ENCODE peak calls at places on chromosomes 3 and 15, in six cellular contexts. One of them, this sample, is unnamed.

GRCh38 chr3:128559486-128560225 is 66.7 kb upstream of the GATA2 start:
- DNase-seq in HepG2: no peak
- DNase-seq in GM12892: no peak
- DNase-seq in GM12878: no peak
- DNase-seq in H1: no peak
- DNase-seq in K562: no peak
- DNase-seq in this sample: no peak

GRCh38 chr15:80597081-80597480 is 98.0 kb upstream of the ABHD17C start:
- DNase-seq in H1: no peak
- DNase-seq in GM12878: no peak
- DNase-seq in HepG2: no peak
- DNase-seq in K562: no peak
- DNase-seq in GM12892: no peak
- DNase-seq in this sample: no peak

GRCh38 chr3:46465196-46465520 is 453 bp upstream of the LTF start:
- DNase-seq in GM12878: no peak
- DNase-seq in GM12892: no peak
- DNase-seq in K562: no peak
- DNase-seq in HepG2: no peak
- DNase-seq in H1: no peak
- DNase-seq in this sample: no peak

GRCh38 chr3:110069641-110070538 is 732.5 kb upstream of the DPPA4 start:
- DNase-seq in GM12892: no peak
- DNase-seq in H1: no peak
- DNase-seq in HepG2: no peak
- DNase-seq in GM12878: no peak
- DNase-seq in K562: no peak
- DNase-seq in this sample: no peak

GRCh38 chr3:84963137-84963536 is 4.3 kb downstream of the CADM2 start:
- DNase-seq in HepG2: no peak
- DNase-seq in K562: no peak
- DNase-seq in H1: no peak
- DNase-seq in GM12878: no peak
- DNase-seq in GM12892: no peak
- DNase-seq in this sample: no peak

GRCh38 chr3:66344846-66345578 is 124.2 kb downstream of the SLC25A26 start:
- DNase-seq in GM12892: no peak
- DNase-seq in K562: no peak
- DNase-seq in H1: no peak
- DNase-seq in HepG2: no peak
- DNase-seq in GM12878: no peak
- DNase-seq in this sample: no peak

GRCh38 chr3:143119009-143119914 is at the start of gene CHST2:
- DNase-seq in H1: no peak
- DNase-seq in K562: peak
- DNase-seq in GM12878: no peak
- DNase-seq in HepG2: no peak
- DNase-seq in GM12892: peak
- DNase-seq in this sample: peak

GRCh38 chr3:118425272-118425837 is 609.3 kb downstream of the IGSF11 start:
- DNase-seq in HepG2: no peak
- DNase-seq in K562: no peak
- DNase-seq in GM12892: no peak
- DNase-seq in H1: no peak
- DNase-seq in GM12878: no peak
- DNase-seq in this sample: no peak

GRCh38 chr15:63948971-63949370 is 97.3 kb downstream of the DAPK2 start:
- DNase-seq in K562: no peak
- DNase-seq in GM12878: no peak
- DNase-seq in HepG2: no peak
- DNase-seq in GM12892: no peak
- DNase-seq in H1: no peak
- DNase-seq in this sample: no peak

GRCh38 chr3:127366383-127366782 is 78.5 kb upstream of the PRR20G start:
- DNase-seq in GM12892: no peak
- DNase-seq in HepG2: no peak
- DNase-seq in GM12878: peak
- DNase-seq in H1: no peak
- DNase-seq in K562: no peak
- DNase-seq in this sample: no peak

GRCh38 chr15:74850398-74850797 is 7.4 kb upstream of the ULK3 start:
- DNase-seq in H1: no peak
- DNase-seq in K562: no peak
- DNase-seq in GM12878: no peak
- DNase-seq in GM12892: no peak
- DNase-seq in HepG2: no peak
- DNase-seq in this sample: no peak

GRCh38 chr15:88043396-88043795 is 213.1 kb downstream of the NTRK3 start:
- DNase-seq in GM12878: no peak
- DNase-seq in HepG2: no peak
- DNase-seq in K562: no peak
- DNase-seq in H1: no peak
- DNase-seq in GM12892: no peak
- DNase-seq in this sample: no peak

GRCh38 chr3:143671641-143672040 is 176.6 kb downstream of the SLC9A9 start:
- DNase-seq in H1: no peak
- DNase-seq in GM12892: no peak
- DNase-seq in HepG2: no peak
- DNase-seq in K562: no peak
- DNase-seq in GM12878: no peak
- DNase-seq in this sample: no peak

GRCh38 chr3:105351821-105352220 is 14.9 kb upstream of the ALCAM start:
- DNase-seq in K562: no peak
- DNase-seq in H1: no peak
- DNase-seq in HepG2: no peak
- DNase-seq in GM12878: no peak
- DNase-seq in GM12892: no peak
- DNase-seq in this sample: no peak

GRCh38 chr3:156483426-156483825 is 71.5 kb downstream of the SSR3 start:
- DNase-seq in GM12878: peak
- DNase-seq in HepG2: no peak
- DNase-seq in K562: peak
- DNase-seq in GM12892: no peak
- DNase-seq in H1: no peak
- DNase-seq in this sample: no peak

GRCh38 chr3:77707271-77707670 is 667.4 kb downstream of the ROBO2 start:
- DNase-seq in K562: no peak
- DNase-seq in HepG2: no peak
- DNase-seq in GM12892: no peak
- DNase-seq in GM12878: no peak
- DNase-seq in H1: no peak
- DNase-seq in this sample: no peak

GRCh38 chr15:86164222-86164898 is 84.7 kb downstream of the AGBL1 start:
- DNase-seq in HepG2: no peak
- DNase-seq in H1: no peak
- DNase-seq in GM12878: no peak
- DNase-seq in K562: no peak
- DNase-seq in GM12892: no peak
- DNase-seq in this sample: no peak

GRCh38 chr3:169387751-169388696 is 275.5 kb downstream of the MECOM start:
- DNase-seq in HepG2: peak
- DNase-seq in K562: no peak
- DNase-seq in GM12878: no peak
- DNase-seq in GM12892: no peak
- DNase-seq in H1: no peak
- DNase-seq in this sample: no peak

GRCh38 chr3:156382458-156383346 is 172.2 kb downstream of the SSR3 start:
- DNase-seq in GM12878: no peak
- DNase-seq in H1: no peak
- DNase-seq in K562: peak
- DNase-seq in HepG2: peak
- DNase-seq in GM12892: peak
- DNase-seq in this sample: peak

GRCh38 chr3:1798711-1799410 is 299.8 kb upstream of the CNTN4 start:
- DNase-seq in GM12878: no peak
- DNase-seq in GM12892: no peak
- DNase-seq in K562: no peak
- DNase-seq in H1: no peak
- DNase-seq in HepG2: no peak
- DNase-seq in this sample: no peak

GRCh38 chr3:126180477-126181397 is at the start of gene ALDH1L1:
- DNase-seq in K562: no peak
- DNase-seq in HepG2: peak
- DNase-seq in GM12878: no peak
- DNase-seq in H1: peak
- DNase-seq in GM12892: no peak
- DNase-seq in this sample: no peak

GRCh38 chr3:99967796-99968195 is 146.5 kb downstream of the FILIP1L start:
- DNase-seq in H1: no peak
- DNase-seq in GM12892: no peak
- DNase-seq in GM12878: no peak
- DNase-seq in K562: no peak
- DNase-seq in HepG2: no peak
- DNase-seq in this sample: no peak

GRCh38 chr3:134377896-134378295 is 3.6 kb upstream of the AMOTL2 start:
- DNase-seq in H1: no peak
- DNase-seq in K562: no peak
- DNase-seq in HepG2: no peak
- DNase-seq in GM12878: no peak
- DNase-seq in GM12892: no peak
- DNase-seq in this sample: no peak

GRCh38 chr3:53804697-53805462 is 41.3 kb downstream of the CHDH start:
- DNase-seq in K562: no peak
- DNase-seq in H1: no peak
- DNase-seq in HepG2: no peak
- DNase-seq in GM12878: no peak
- DNase-seq in GM12892: peak
- DNase-seq in this sample: peak

GRCh38 chr3:136305879-136306278 is 55.7 kb downstream of the PCCB start:
- DNase-seq in GM12892: no peak
- DNase-seq in H1: no peak
- DNase-seq in K562: no peak
- DNase-seq in GM12878: peak
- DNase-seq in HepG2: no peak
- DNase-seq in this sample: no peak

GRCh38 chr15:69910511-69910910 is 187.2 kb downstream of the TLE3 start:
- DNase-seq in GM12892: no peak
- DNase-seq in H1: peak
- DNase-seq in HepG2: no peak
- DNase-seq in K562: no peak
- DNase-seq in GM12878: no peak
- DNase-seq in this sample: no peak
- TF ChIP-seq TAF1 in GM12892: no peak
- TF ChIP-seq TAF1 in H1: no peak
- TF ChIP-seq TAF1 in HepG2: no peak
- TF ChIP-seq TAF1 in K562: no peak
- TF ChIP-seq TAF1 in GM12878: no peak
- TF ChIP-seq TAF1 in this sample: no peak

GRCh38 chr3:42804113-42804830 is at the start of gene HIGD1A:
- DNase-seq in HepG2: peak
- DNase-seq in H1: peak
- DNase-seq in K562: peak
- DNase-seq in GM12878: peak
- DNase-seq in GM12892: peak
- DNase-seq in this sample: peak
- TF ChIP-seq POLR2A in HepG2: peak
- TF ChIP-seq POLR2A in H1: peak
- TF ChIP-seq POLR2A in K562: peak
- TF ChIP-seq POLR2A in GM12878: peak
- TF ChIP-seq POLR2A in GM12892: peak
- TF ChIP-seq POLR2A in this sample: peak

GRCh38 chr3:30354972-30355371 is 251.4 kb upstream of the TGFBR2 start:
- DNase-seq in HepG2: peak
- DNase-seq in H1: no peak
- DNase-seq in K562: no peak
- DNase-seq in GM12878: no peak
- DNase-seq in GM12892: no peak
- DNase-seq in this sample: no peak

GRCh38 chr3:30355622-30356021 is 250.8 kb upstream of the TGFBR2 start:
- DNase-seq in H1: no peak
- DNase-seq in K562: no peak
- DNase-seq in GM12892: no peak
- DNase-seq in GM12878: no peak
- DNase-seq in HepG2: no peak
- DNase-seq in this sample: no peak

GRCh38 chr3:30352919-30353318 is 253.5 kb upstream of the TGFBR2 start:
- DNase-seq in H1: no peak
- DNase-seq in K562: no peak
- DNase-seq in GM12878: no peak
- DNase-seq in HepG2: no peak
- DNase-seq in GM12892: no peak
- DNase-seq in this sample: no peak

GRCh38 chr3:30354513-30354912 is 251.9 kb upstream of the TGFBR2 start:
- DNase-seq in GM12892: no peak
- DNase-seq in H1: no peak
- DNase-seq in GM12878: no peak
- DNase-seq in HepG2: no peak
- DNase-seq in K562: no peak
- DNase-seq in this sample: no peak

GRCh38 chr3:30353711-30354467 is 252.5 kb upstream of the TGFBR2 start:
- DNase-seq in HepG2: no peak
- DNase-seq in H1: no peak
- DNase-seq in K562: no peak
- DNase-seq in GM12878: peak
- DNase-seq in GM12892: no peak
- DNase-seq in this sample: no peak
- TF ChIP-seq TAF1 in HepG2: no peak
- TF ChIP-seq TAF1 in H1: no peak
- TF ChIP-seq TAF1 in K562: no peak
- TF ChIP-seq TAF1 in GM12878: no peak
- TF ChIP-seq TAF1 in GM12892: no peak
- TF ChIP-seq TAF1 in this sample: no peak

DNA sequence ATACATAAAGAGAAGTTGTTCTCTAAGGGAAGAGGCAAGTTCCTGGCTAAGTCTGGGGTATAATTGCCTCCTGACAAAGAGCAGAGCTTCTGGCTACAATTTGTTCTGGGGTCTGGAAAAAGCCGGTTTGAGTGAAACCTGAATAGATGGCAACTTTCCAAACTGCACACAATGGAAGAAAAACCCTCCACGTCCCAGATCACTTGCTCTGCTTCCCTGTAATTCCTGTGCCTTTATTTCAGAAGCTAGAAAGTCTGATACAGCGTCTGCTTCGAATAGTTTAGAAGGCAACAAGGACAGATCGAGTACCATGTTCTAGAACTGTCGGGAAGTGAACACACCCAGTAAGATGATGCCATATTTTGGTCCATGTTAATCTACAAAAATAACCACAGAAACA is 1.6 kb upstream of the WDR82 start:
- DNase-seq in GM12892: no peak
- DNase-seq in GM12878: no peak
- DNase-seq in K562: no peak
- DNase-seq in H1: no peak
- DNase-seq in HepG2: no peak
- DNase-seq in this sample: no peak
- TF ChIP-seq POLR2A in GM12892: no peak
- TF ChIP-seq POLR2A in GM12878: no peak
- TF ChIP-seq POLR2A in K562: no peak
- TF ChIP-seq POLR2A in H1: peak
- TF ChIP-seq POLR2A in HepG2: no peak
- TF ChIP-seq POLR2A in this sample: no peak

This sample was measured in GM12891.